ENCODE peak calls at places on chromosomes 5 and 9, in nine cellular contexts. O, F, X, G, A, K, E, U and B are unnamed samples.

GRCh38 chr9:12274577-12274976 is 418.6 kb upstream of the TYRP1 start:
- DNase-seq in F (no peak), E (no peak), U (no peak), X (no peak), A (no peak), O (no peak), G (no peak), K (no peak), B (no peak)

GRCh38 chr5:73381587-73382411 is 66.8 kb downstream of the FOXD1 start:
- DNase-seq in K (no peak), A (no peak), F (no peak), U (peak; percentile 77), X (no peak), G (no peak), O (no peak), E (no peak), B (no peak)

GRCh38 chr9:101376117-101376866 is 8.5 kb downstream of the BAAT start:
- DNase-seq in K (no peak), U (no peak), X (peak; percentile 88), G (no peak), E (no peak), F (no peak), A (no peak), O (no peak), B (peak; percentile 80)

GRCh38 chr5:82156876-82157275 is 121.3 kb downstream of the RPS23 start:
- DNase-seq in O (no peak), X (no peak), A (no peak), U (no peak), K (no peak), G (no peak), E (no peak), F (no peak), B (no peak)

GRCh38 chr9:14089051-14089798 is 224.7 kb downstream of the NFIB start:
- DNase-seq in U (no peak), X (no peak), A (no peak), E (no peak), K (no peak), G (no peak), O (no peak), F (no peak), B (no peak)

GRCh38 chr9:108489567-108489966 is 366.2 kb downstream of the ACTL7B start:
- DNase-seq in U (no peak), X (no peak), A (no peak), E (no peak), O (no peak), K (no peak), G (no peak), F (no peak), B (no peak)

GRCh38 chr9:131473198-131473885 is 29.4 kb upstream of the POMT1 start:
- DNase-seq in K (no peak), G (no peak), U (no peak), O (no peak), X (no peak), A (no peak), E (peak; percentile 53), F (no peak), B (no peak)

GRCh38 chr9:123562844-123563346 is 206.9 kb downstream of the CRB2 start:
- DNase-seq in G (no peak), E (peak; percentile 78), K (no peak), O (no peak), U (no peak), A (peak; percentile 25), F (peak; percentile 72), X (peak; percentile 97), B (peak; percentile 78)

GRCh38 chr5:158560170-158560569 is 539.5 kb downstream of the EBF1 start:
- DNase-seq in A (no peak), U (no peak), X (no peak), O (no peak), F (peak; percentile 89), E (no peak), G (no peak), K (no peak), B (peak; percentile 63)

GRCh38 chr5:157351386-157352089 is 85.6 kb downstream of the CYFIP2 start:
- DNase-seq in K (no peak), A (no peak), G (peak; percentile 23), F (no peak), X (no peak), O (no peak), U (no peak), E (no peak), B (no peak)

GRCh38 chr5:95864456-95864855 is 41.9 kb upstream of the GLRX start:
- DNase-seq in O (no peak), U (no peak), K (no peak), E (no peak), F (no peak), G (no peak), A (no peak), X (no peak), B (no peak)

GRCh38 chr5:24635217-24635616 is 9.6 kb downstream of the CDH10 start:
- DNase-seq in A (no peak), K (no peak), O (no peak), X (no peak), E (no peak), G (no peak), F (no peak), U (no peak), B (no peak)

GRCh38 chr9:127360829-127361228 is 36.1 kb upstream of the SLC2A8 start:
- DNase-seq in U (no peak), K (no peak), A (peak; percentile 7), O (peak; percentile 11), G (no peak), X (no peak), E (no peak), F (peak; percentile 56), B (peak; percentile 8)

GRCh38 chr9:27499481-27499880 is 24.6 kb upstream of the IFNK start:
- DNase-seq in X (peak; percentile 21), E (no peak), K (no peak), G (no peak), F (peak; percentile 55), O (no peak), U (no peak), A (no peak), B (peak; percentile 29)

GRCh38 chr5:131792900-131793299 is 3.9 kb downstream of the FNIP1 start:
- DNase-seq in U (no peak), F (peak; percentile 41), E (no peak), X (no peak), G (no peak), O (no peak), K (no peak), A (no peak), B (no peak)

DNA sequence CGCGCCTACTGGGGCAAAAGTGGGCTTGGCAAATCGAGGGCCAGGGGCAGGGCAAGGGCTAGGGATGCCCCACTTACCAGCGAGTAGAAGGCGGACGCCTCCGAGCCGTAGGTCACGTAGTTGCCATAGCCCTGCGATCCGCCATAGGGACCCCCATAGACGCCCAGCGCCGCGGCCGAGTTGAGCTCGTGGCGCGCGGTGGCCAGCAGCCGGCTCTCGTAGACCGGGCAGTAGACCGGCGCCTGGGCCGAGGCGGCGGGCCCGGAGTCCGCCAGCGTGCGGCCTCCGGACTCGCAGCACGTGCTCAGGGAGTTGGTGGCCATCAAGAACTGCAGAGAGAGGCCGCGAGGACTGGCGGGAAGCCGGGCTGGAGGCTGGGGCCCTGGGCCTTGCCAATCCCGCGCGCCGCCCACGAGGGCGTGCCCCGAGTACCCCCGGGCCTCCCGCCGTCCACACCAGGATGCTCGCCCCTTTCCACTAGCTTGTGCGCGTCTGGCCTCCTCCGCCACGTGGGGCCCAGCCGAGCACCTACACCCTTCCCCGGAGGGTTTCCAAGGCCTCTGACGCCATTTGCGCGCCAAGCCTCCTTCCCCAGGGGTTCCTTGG is 891 bp downstream of the IRX4 start:
- DNase-seq in G (no peak), A (no peak), X (no peak), K (no peak), O (no peak), U (no peak), F (no peak), E (no peak), B (no peak)
- H3K4me3 ChIP-seq in G (no peak overlapping the region), A (no peak overlapping the region), X (no peak overlapping the region), K (peak overlapping the region; percentile 68), O (no peak overlapping the region), U (no peak overlapping the region), F (no peak overlapping the region), E (no peak overlapping the region), B (no peak overlapping the region)

GRCh38 chr9:128770286-128770685 is 1.4 kb downstream of the ZER1 start:
- DNase-seq in X (no peak), G (no peak), E (no peak), K (no peak), F (no peak), O (no peak), A (no peak), U (no peak), B (no peak)
- H3K4me3 ChIP-seq in X (peak overlapping the region; percentile 97), G (no peak overlapping the region), E (peak overlapping the region; percentile 99), K (peak overlapping the region; percentile 89), F (no peak overlapping the region), O (peak overlapping the region; percentile 80), A (peak overlapping the region; percentile 99), U (no peak overlapping the region), B (no peak overlapping the region)

GRCh38 chr5:179313849-179314521 is 31.3 kb downstream of the ADAMTS2 start:
- DNase-seq in E (peak; percentile 95), A (no peak), O (no peak), G (peak; percentile 87), U (no peak), X (peak; percentile 99), K (peak; percentile 79), F (no peak), B (no peak)
- H3K4me3 ChIP-seq in E (no peak overlapping the region), A (no peak overlapping the region), O (no peak overlapping the region), G (no peak overlapping the region), U (no peak overlapping the region), X (peak overlapping the region; percentile 27), K (peak overlapping the region; percentile 54), F (no peak overlapping the region), B (no peak overlapping the region)

GRCh38 chr9:137294684-137295312 is 7.3 kb downstream of the NRARP start:
- DNase-seq in U (no peak), G (no peak), K (no peak), X (no peak), A (no peak), E (no peak), O (no peak), F (peak; percentile 51), B (no peak)
- H3K4me3 ChIP-seq in U (no peak overlapping the region), G (peak overlapping the region; percentile 7), K (peak overlapping the region; percentile 82), X (no peak overlapping the region), A (no peak overlapping the region), E (peak overlapping the region; percentile 36), O (peak overlapping the region; percentile 50), F (no peak overlapping the region), B (no peak overlapping the region)

GRCh38 chr5:117454716-117455212 is 880.1 kb upstream of the SEMA6A start:
- DNase-seq in X (peak; percentile 3), E (no peak), F (peak; percentile 55), A (peak; percentile 5), O (peak; percentile 70), U (peak; percentile 9), G (peak; percentile 61), K (peak; percentile 17), B (no peak)
- H3K4me3 ChIP-seq in X (no peak overlapping the region), E (no peak overlapping the region), F (no peak overlapping the region), A (no peak overlapping the region), O (peak overlapping the region; percentile 89), U (peak overlapping the region; percentile 75), G (no peak overlapping the region), K (peak overlapping the region; percentile 45), B (no peak overlapping the region)